ENCODE peak calls at places on chromosomes 5 and 9, in four cellular contexts. P is HFF-Myc, V is foreskin fibroblast, M is mesothelial cell of epicardium. J is an unnamed sample.

GRCh38 chr9:69223605-69224004 is 49.5 kb downstream of the TJP2 start:
- DNase-seq in M (no peak), P (peak), V (peak), J (peak)

GRCh38 chr5:173201636-173202265 is 33.3 kb downstream of the NKX2-5 start:
- DNase-seq in M (no peak), P (no peak), V (peak), J (peak)

GRCh38 chr9:117707561-117707960 is 3.4 kb downstream of the TLR4 start:
- DNase-seq in P (no peak), V (no peak), M (no peak), J (no peak)

GRCh38 chr5:157387683-157388093 is 72.3 kb upstream of the NIPAL4 start:
- DNase-seq in M (no peak), P (peak), V (peak), J (peak)

GRCh38 chr9:126626117-126627022 is 12.6 kb downstream of the LMX1B start:
- DNase-seq in V (no peak), P (no peak), M (no peak), J (no peak)

GRCh38 chr5:134227259-134227658 is 1.4 kb upstream of the PPP2CA start:
- DNase-seq in V (peak), M (no peak), P (no peak), J (peak)

GRCh38 chr5:980001-980588 is 28.5 kb upstream of the NKD2 start:
- DNase-seq in P (no peak), M (no peak), V (no peak), J (peak)

GRCh38 chr5:89280103-89281037 is 397.4 kb upstream of the MEF2C start:
- DNase-seq in V (no peak), P (no peak), M (no peak), J (no peak)

GRCh38 chr5:16486679-16487078 is 21.1 kb upstream of the ZNF622 start:
- DNase-seq in V (no peak), M (no peak), P (no peak), J (no peak)

GRCh38 chr5:16492398-16493175 is 27.0 kb upstream of the ZNF622 start:
- DNase-seq in V (peak), M (no peak), P (peak), J (peak)

GRCh38 chr5:16487448-16487847 is 21.8 kb upstream of the ZNF622 start:
- DNase-seq in M (no peak), P (no peak), V (no peak), J (no peak)

GRCh38 chr5:16490911-16491310 is 25.3 kb upstream of the ZNF622 start:
- DNase-seq in P (no peak), M (no peak), V (no peak), J (no peak)

DNA sequence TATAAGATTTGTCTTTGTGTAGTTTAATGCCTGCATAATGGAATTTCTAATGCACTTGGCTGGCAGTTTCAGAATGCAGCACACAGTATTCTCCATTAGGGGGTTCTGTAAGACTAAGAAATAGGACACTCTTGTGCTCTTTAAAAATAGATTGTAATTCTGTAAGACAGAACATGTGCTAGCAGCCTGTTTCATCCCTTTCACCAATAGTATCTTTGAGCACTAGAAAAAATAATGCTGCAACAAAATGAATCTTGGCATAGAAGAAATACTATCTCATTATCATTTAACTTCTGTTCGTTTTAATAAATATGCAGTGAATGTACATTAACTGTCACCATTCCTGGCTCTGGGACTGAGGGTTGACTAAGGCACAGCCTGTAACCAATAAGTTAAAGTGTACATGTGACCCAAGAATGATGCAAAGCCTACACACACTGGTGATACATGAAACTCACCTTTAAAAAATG is 23.8 kb upstream of the ZNF622 start:
- DNase-seq in V (peak), P (no peak), M (no peak), J (peak)
- TF ChIP-seq CTCF in V (peak), P (peak), M (peak), J (peak)

DNA sequence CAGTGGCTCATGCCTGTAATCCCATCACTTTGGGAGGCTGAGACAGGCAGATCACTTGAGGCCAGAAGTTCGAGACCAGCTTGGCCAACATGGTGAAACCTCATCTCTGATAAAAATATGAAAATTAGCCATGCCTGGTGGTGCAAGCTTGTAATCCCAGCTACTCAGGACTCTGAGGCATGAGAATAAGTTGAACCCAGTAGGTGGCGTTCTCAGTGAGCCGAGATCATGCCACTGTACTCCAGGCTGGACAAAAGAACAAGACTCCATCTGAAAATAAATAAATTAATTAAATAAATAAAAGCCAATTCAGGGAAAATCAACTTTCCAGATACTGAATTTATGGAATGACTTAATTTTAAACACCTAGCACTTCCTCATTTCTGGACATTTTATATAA is 1722.1 kb downstream of the MAT2B start:
- DNase-seq in P (no peak), M (no peak), V (no peak), J (no peak)
- TF ChIP-seq CTCF in P (no peak), M (no peak), V (no peak), J (no peak)

GRCh38 chr5:136399512-136399911 is 34.2 kb upstream of the TRPC7 start:
- DNase-seq in P (no peak), M (no peak), V (no peak), J (no peak)

DNA sequence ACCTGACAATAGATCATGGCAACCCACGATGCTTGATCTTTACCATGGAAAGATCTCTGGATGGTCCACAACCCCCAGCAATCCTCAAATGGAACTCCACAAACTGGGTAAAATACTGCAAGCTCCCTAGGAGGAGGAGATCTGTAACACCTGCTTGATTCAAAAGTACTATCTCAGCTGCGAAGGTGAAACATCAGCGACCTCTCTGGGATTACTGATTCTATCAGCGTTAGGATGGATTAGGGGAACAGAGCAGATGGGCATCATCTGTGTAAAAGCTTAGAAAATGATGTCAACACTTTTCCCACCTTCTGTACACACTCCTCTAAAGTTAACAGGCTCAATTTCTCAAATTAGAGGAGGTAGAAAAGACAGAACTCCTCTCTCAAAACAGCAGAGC is 31.5 kb upstream of the TRPC7 start:
- DNase-seq in V (no peak), M (no peak), P (no peak), J (no peak)
- TF ChIP-seq CTCF in V (no peak), M (no peak), P (no peak), J (no peak)

DNA sequence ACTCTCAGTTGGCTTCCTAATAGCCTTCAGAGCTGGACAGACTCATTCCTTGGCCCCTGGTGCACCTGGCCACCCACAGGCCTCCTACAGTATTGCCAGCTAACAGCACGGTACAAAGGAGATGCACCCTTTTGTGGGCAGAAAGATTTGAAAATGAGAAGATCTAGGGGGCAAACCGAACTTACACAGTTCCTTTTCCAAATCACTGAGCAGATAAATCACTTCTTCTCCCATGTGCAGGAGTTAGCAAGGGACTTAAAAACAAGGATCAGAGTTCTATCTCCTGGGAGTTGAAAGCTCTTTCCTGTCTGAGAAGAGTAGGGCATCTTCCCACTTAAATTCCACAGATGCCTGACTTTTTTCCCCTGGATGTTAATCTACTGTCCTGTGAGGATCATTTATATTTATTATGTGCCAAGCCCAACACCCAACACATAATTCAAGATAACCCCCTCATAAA is 207.4 kb upstream of the DAPK1 start:
- DNase-seq in V (peak), P (no peak), M (no peak), J (peak)
- TF ChIP-seq CTCF in V (peak), P (peak), M (peak), J (peak)

GRCh38 chr9:70465398-70465797 is 50.9 kb upstream of the KLF9 start:
- DNase-seq in V (no peak), P (no peak), M (no peak), J (no peak)
- TF ChIP-seq CTCF in V (no peak), P (no peak), M (no peak), J (no peak)

DNA sequence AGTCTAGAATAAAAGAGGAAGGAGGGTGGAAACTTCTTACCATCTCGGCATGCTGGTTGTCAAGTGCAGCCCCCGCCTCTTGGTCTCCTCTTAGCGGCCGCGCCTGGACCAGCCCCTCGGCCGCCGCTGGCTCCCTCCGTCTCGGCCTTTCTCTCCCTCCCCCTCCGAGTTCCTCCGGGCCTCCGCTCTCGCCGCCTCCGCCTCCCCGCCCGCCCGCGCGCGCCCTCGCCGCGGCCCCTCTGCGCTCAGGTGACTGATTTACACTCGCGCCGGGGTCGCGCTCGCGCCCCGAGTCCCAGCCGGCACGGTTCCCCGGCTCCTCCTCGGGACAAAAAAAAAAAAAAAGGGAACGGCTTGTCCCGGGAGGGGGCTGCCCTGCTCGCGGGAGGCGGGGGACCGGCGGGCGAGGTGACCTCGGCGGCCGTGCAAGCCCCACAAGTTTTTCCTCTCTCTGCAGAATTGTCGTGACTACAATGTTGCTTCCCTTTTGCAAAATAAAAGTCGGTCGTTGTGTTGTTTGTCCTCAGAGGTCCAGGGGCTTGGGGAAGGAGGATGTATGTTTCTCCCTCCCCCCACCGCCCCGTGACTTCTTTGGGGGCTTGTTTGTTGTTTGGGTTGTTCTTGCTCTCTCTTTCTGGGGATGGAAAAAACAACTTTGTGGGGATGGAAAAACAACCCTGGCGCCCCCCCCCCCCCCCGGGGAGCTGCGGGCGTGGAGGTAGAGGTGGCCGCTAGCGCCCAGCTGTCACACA is at the start of gene BNC2:
- DNase-seq in V (peak), M (peak), P (no peak), J (peak)
- TF ChIP-seq CTCF in V (peak), M (no peak), P (no peak), J (no peak)

J was measured in AG10803.